ENCODE peak calls at places on chromosomes 1 and 21, in four cellular contexts. One of them, this sample, is unnamed.

GRCh38 chr1:226047495-226047894 is 15.0 kb upstream of the H3-3A start:
- DNase-seq in stomach: no peak
- DNase-seq in CD4-positive, alpha-beta T cell: no peak
- DNase-seq in A549: no peak
- DNase-seq in this sample: no peak

GRCh38 chr1:228396770-228397453 is 9.7 kb downstream of the TRIM11 start:
- DNase-seq in stomach: no peak
- DNase-seq in CD4-positive, alpha-beta T cell: no peak
- DNase-seq in A549: no peak
- DNase-seq in this sample: no peak

GRCh38 chr1:42167611-42168396 is 3.3 kb upstream of the GUCA2A start:
- DNase-seq in stomach: no peak
- DNase-seq in CD4-positive, alpha-beta T cell: no peak
- DNase-seq in A549: no peak
- DNase-seq in this sample: no peak

GRCh38 chr1:2224170-2224584 is 3.9 kb upstream of the SKI start:
- DNase-seq in stomach: no peak
- DNase-seq in CD4-positive, alpha-beta T cell: no peak
- DNase-seq in A549: no peak
- DNase-seq in this sample: no peak

GRCh38 chr1:46137901-46138300 is 5.5 kb upstream of the PIK3R3 start:
- DNase-seq in stomach: no peak
- DNase-seq in CD4-positive, alpha-beta T cell: no peak
- DNase-seq in A549: no peak
- DNase-seq in this sample: no peak

GRCh38 chr1:24547195-24547594 is 8.7 kb upstream of the NCMAP start:
- DNase-seq in stomach: peak
- DNase-seq in CD4-positive, alpha-beta T cell: no peak
- DNase-seq in A549: no peak
- DNase-seq in this sample: no peak

GRCh38 chr1:21332691-21333449 is 42.6 kb upstream of the ECE1 start:
- DNase-seq in stomach: no peak
- DNase-seq in CD4-positive, alpha-beta T cell: no peak
- DNase-seq in A549: no peak
- DNase-seq in this sample: no peak

GRCh38 chr1:168342572-168343280 is 62.0 kb downstream of the TBX19 start:
- DNase-seq in stomach: peak
- DNase-seq in CD4-positive, alpha-beta T cell: peak
- DNase-seq in A549: peak
- DNase-seq in this sample: peak

GRCh38 chr1:174913225-174913903 is 86.4 kb upstream of the CACYBP start:
- DNase-seq in stomach: no peak
- DNase-seq in CD4-positive, alpha-beta T cell: no peak
- DNase-seq in A549: no peak
- DNase-seq in this sample: no peak

DNA sequence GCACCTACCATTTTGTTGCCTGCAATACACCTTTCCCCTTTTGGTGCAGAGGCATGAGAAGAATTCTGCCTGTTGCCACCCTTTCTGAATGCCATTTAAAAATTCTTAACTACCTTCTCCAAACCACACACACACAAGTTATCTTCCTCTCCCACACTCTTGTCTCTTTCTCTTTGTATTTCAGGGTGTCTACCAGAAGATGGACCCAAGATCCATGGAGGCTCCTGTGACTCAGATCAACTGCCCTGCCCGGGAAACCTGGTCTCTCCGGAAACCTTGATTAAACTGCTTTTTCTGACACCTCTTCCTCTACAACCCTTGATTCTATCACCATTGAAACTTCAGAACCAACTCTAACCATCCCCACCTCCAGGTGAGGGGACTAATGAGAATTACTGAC is 2.4 kb upstream of the TARS2 start:
- DNase-seq in stomach: no peak
- DNase-seq in CD4-positive, alpha-beta T cell: no peak
- DNase-seq in A549: no peak
- DNase-seq in this sample: no peak
- TF ChIP-seq CTCF in stomach: no peak
- TF ChIP-seq CTCF in CD4-positive, alpha-beta T cell: no peak
- TF ChIP-seq CTCF in A549: peak
- TF ChIP-seq CTCF in this sample: no peak

DNA sequence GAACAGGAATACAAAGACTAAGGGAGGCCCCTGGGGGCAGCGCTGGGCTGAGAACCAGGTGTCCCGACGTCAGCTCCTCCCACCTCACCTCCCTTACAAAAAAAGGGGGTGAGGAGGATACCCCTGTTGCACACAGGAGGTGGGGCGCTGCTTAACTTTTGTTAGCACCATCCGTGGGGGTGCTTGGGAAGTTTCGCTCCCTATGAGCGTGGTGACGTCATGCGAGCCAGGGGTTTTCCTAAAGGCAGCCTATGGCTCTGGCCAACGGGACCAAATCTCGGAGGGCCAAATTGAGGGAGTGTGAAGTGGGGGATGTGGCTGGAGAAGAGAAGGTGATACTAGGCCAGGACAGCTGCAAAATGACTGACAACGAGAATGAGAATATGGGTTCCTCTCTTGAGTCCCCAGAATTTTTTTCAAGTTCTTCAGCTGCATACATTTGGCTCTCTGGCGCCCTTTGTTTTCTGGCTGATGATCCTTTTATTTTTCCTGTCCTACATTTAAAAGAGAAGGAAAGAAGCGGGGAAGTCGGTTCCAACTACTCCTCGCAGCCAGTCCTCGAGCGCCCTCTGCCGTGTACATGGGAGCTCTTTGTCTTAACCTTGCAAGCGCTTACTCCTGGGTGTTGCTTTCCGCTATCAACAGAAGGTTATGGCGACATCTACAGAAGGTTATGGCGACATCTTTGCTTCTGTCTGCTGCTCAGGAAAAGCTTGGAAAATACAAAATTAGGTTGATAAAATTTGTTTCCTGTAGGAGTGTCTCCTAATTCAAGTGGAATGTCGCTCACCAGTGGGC is 48.0 kb upstream of the ZC3H11B start:
- DNase-seq in stomach: peak
- DNase-seq in CD4-positive, alpha-beta T cell: no peak
- DNase-seq in A549: peak
- DNase-seq in this sample: peak
- TF ChIP-seq CTCF in stomach: no peak
- TF ChIP-seq CTCF in CD4-positive, alpha-beta T cell: no peak
- TF ChIP-seq CTCF in A549: peak
- TF ChIP-seq CTCF in this sample: peak

DNA sequence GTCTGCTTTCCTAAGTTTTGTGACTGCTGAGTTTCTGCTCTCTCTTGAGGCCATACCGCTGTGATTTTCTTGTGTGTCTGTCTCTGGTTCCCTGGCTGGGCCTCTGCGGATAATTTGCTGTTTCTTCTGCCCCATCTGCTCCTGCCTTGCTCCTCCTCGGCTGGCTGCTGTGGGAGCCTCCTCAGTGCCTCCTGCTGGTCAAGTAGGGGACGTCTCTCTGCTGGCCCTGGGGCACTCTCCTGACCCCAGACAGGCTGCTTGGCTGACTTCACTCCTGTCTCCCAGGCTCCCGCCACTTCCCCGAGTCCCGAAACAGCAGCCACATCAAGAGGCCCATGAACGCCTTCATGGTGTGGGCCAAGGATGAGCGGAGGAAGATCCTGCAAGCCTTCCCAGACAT is 28.5 kb downstream of the ETNK2 start:
- DNase-seq in stomach: no peak
- DNase-seq in CD4-positive, alpha-beta T cell: no peak
- DNase-seq in A549: no peak
- DNase-seq in this sample: no peak
- TF ChIP-seq CTCF in stomach: no peak
- TF ChIP-seq CTCF in CD4-positive, alpha-beta T cell: no peak
- TF ChIP-seq CTCF in A549: peak
- TF ChIP-seq CTCF in this sample: peak

GRCh38 chr1:197526736-197527371 is 248.4 kb downstream of the DENND1B start:
- DNase-seq in stomach: no peak
- DNase-seq in CD4-positive, alpha-beta T cell: no peak
- DNase-seq in A549: peak
- DNase-seq in this sample: no peak
- TF ChIP-seq CTCF in stomach: peak
- TF ChIP-seq CTCF in CD4-positive, alpha-beta T cell: peak
- TF ChIP-seq CTCF in A549: peak
- TF ChIP-seq CTCF in this sample: peak

GRCh38 chr1:89780721-89781120 is 40.1 kb upstream of the LRRC8D start:
- DNase-seq in stomach: no peak
- DNase-seq in CD4-positive, alpha-beta T cell: no peak
- DNase-seq in A549: peak
- DNase-seq in this sample: no peak
- TF ChIP-seq CTCF in stomach: no peak
- TF ChIP-seq CTCF in CD4-positive, alpha-beta T cell: peak
- TF ChIP-seq CTCF in A549: peak
- TF ChIP-seq CTCF in this sample: no peak

GRCh38 chr21:27564684-27565280 is 597.9 kb upstream of the ADAMTS5 start:
- DNase-seq in stomach: peak
- DNase-seq in CD4-positive, alpha-beta T cell: no peak
- DNase-seq in A549: no peak
- DNase-seq in this sample: no peak

GRCh38 chr21:27569091-27569490 is 602.2 kb upstream of the ADAMTS5 start:
- DNase-seq in stomach: no peak
- DNase-seq in CD4-positive, alpha-beta T cell: no peak
- DNase-seq in A549: no peak
- DNase-seq in this sample: no peak

GRCh38 chr21:27562303-27562702 is 595.4 kb upstream of the ADAMTS5 start:
- DNase-seq in stomach: no peak
- DNase-seq in CD4-positive, alpha-beta T cell: no peak
- DNase-seq in A549: no peak
- DNase-seq in this sample: no peak

GRCh38 chr21:27566521-27566920 is 599.6 kb upstream of the ADAMTS5 start:
- DNase-seq in stomach: no peak
- DNase-seq in CD4-positive, alpha-beta T cell: no peak
- DNase-seq in A549: no peak
- DNase-seq in this sample: no peak

GRCh38 chr21:27565418-27565817 is 598.5 kb upstream of the ADAMTS5 start:
- DNase-seq in stomach: no peak
- DNase-seq in CD4-positive, alpha-beta T cell: no peak
- DNase-seq in A549: no peak
- DNase-seq in this sample: no peak
- TF ChIP-seq CTCF in stomach: no peak
- TF ChIP-seq CTCF in CD4-positive, alpha-beta T cell: no peak
- TF ChIP-seq CTCF in A549: no peak
- TF ChIP-seq CTCF in this sample: no peak

This sample was measured in progenitor cell of endocrine pancreas.